ENCODE peak calls at places on chromosomes 1 and 21, in five cellular contexts. A, S, G, Y and O are unnamed samples.

GRCh38 chr1:23591460-23592208 is 32.3 kb upstream of the ID3 start:
- DNase-seq in G (no peak), S (no peak), Y (no peak), A (no peak), O (no peak)

GRCh38 chr1:217506878-217507277 is 124.0 kb downstream of the GPATCH2 start:
- DNase-seq in S (no peak), Y (no peak), G (no peak), A (no peak), O (no peak)

GRCh38 chr1:59971464-59971911 is 44.9 kb upstream of the CYP2J2 start:
- DNase-seq in G (peak; percentile 91), Y (peak; percentile 82), A (no peak), S (peak; percentile 40), O (no peak)

GRCh38 chr21:18041012-18041411 is 203.6 kb upstream of the CHODL start:
- DNase-seq in S (no peak), A (no peak), G (no peak), Y (no peak), O (no peak)

GRCh38 chr1:230772457-230773395 is 25.5 kb downstream of the CAPN9 start:
- DNase-seq in G (no peak), Y (peak; percentile 41), A (no peak), S (no peak), O (no peak)

GRCh38 chr1:194062962-194063361 is 876.5 kb upstream of the B3GALT2 start:
- DNase-seq in A (no peak), Y (no peak), G (no peak), S (no peak), O (no peak)

GRCh38 chr1:112309499-112309898 is 86.5 kb upstream of the CTTNBP2NL start:
- DNase-seq in A (no peak), S (no peak), G (no peak), Y (no peak), O (no peak)

GRCh38 chr1:224223819-224224714 is 41.0 kb downstream of the DEGS1 start:
- DNase-seq in A (no peak), G (no peak), Y (no peak), S (no peak), O (no peak)

GRCh38 chr1:186236921-186237320 is 138.1 kb downstream of the TPR start:
- DNase-seq in Y (no peak), A (no peak), S (no peak), G (no peak), O (no peak)

GRCh38 chr1:214912127-214912526 is 170.4 kb upstream of the KCNK2 start:
- DNase-seq in G (no peak), S (no peak), Y (no peak), A (no peak), O (no peak)

GRCh38 chr1:64403331-64403730 is 66.6 kb upstream of the CACHD1 start:
- DNase-seq in A (no peak), S (no peak), Y (no peak), G (no peak), O (no peak)

GRCh38 chr1:47184090-47184735 is 5.6 kb downstream of the PDZK1IP1 start:
- DNase-seq in G (peak; percentile 21), Y (no peak), A (no peak), S (no peak), O (no peak)

GRCh38 chr1:24902471-24902891 is 27.6 kb downstream of the RUNX3 start:
- DNase-seq in S (no peak), Y (no peak), A (no peak), G (no peak), O (no peak)

GRCh38 chr1:93707956-93708355 is 26.3 kb upstream of the BCAR3 start:
- DNase-seq in A (no peak), S (no peak), G (no peak), Y (no peak), O (no peak)

GRCh38 chr1:11701551-11701961 is 10.0 kb downstream of the DRAXIN start:
- DNase-seq in G (no peak), Y (no peak), A (no peak), S (no peak), O (no peak)

GRCh38 chr21:38409907-38410306 is 88.4 kb downstream of the ERG start:
- DNase-seq in G (no peak), A (no peak), S (no peak), Y (no peak), O (no peak)

DNA sequence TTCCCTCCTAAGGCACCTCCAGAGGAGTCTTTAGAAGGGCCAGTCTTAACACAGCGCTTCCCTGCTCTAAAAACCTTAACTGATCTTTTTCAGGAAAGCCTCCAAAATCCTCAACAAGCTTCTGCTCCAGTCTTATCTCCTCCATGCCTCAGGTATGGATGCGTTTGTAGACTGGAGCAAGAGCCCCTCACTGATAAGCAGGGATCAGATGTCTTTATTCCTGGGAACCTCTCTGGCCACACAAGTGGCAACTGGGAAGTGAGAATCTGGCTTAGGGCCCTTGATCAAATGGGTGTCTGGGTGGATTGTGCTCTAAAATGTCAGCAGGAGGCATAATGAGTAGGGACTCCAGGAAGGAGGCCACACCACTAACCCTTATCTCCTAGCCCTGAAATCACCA is 1.4 kb downstream of the ZBTB8A start:
- DNase-seq in A (no peak), Y (no peak), S (no peak), G (no peak), O (no peak)
- H3K4me3 ChIP-seq in A (no peak overlapping the region), Y (no peak overlapping the region), S (no peak overlapping the region), G (no peak overlapping the region), O (no peak overlapping the region)

GRCh38 chr1:183936009-183936408 is 101.5 kb downstream of the COLGALT2 start:
- DNase-seq in Y (no peak), S (no peak), G (no peak), A (no peak), O (no peak)

GRCh38 chr1:183932412-183932811 is 105.1 kb downstream of the COLGALT2 start:
- DNase-seq in G (peak; percentile 96), A (no peak), Y (peak; percentile 42), S (no peak), O (no peak)

GRCh38 chr1:183933528-183934179 is 103.9 kb downstream of the COLGALT2 start:
- DNase-seq in Y (no peak), S (no peak), G (no peak), A (no peak), O (no peak)

GRCh38 chr1:183934284-183934683 is 103.2 kb downstream of the COLGALT2 start:
- DNase-seq in Y (no peak), G (no peak), S (no peak), A (no peak), O (no peak)

GRCh38 chr1:183931646-183932271 is 105.8 kb downstream of the COLGALT2 start:
- DNase-seq in A (no peak), Y (no peak), G (no peak), S (no peak), O (no peak)
- H3K27ac ChIP-seq in A (no peak overlapping the region), Y (no peak overlapping the region), G (no peak overlapping the region), S (no peak overlapping the region), O (no peak overlapping the region)

GRCh38 chr1:248596615-248597014 is 885 bp downstream of the OR2T10 start:
- DNase-seq in Y (no peak), G (no peak), S (peak; percentile 5), A (no peak), O (no peak)
- H3K4me3 ChIP-seq in Y (no peak overlapping the region), G (no peak overlapping the region), S (no peak overlapping the region), A (no peak overlapping the region), O (no peak overlapping the region)

DNA sequence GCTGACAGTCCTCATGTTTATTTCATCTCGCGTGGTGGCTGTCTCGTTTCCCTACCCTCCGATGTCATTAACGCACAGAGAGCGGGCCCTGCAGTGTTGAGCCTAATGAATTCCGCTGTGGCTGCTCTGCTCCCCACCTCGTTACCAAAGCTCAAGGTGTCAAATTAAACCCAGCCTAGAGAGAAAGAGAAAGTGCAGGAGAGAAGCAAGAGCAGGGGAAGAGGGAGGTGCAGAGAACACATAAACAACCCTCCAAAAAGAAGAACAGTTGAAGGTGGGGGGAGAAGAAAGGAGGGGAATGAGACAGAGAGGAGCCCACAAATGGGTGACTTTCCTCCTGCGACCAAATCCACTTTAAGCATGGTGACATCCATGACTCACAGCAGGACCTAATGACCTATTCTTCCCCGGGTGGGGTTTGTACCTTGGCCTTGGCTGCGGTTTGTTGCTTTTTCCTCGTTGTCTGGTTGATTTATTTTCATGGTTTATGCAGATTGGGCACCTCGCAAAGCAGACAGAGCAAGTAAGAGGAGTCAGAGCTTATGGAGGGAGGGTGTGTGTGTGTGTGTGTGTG is 92.5 kb downstream of the PBX1 start:
- DNase-seq in S (no peak), A (no peak), G (no peak), Y (peak; percentile 85), O (peak; percentile 0)
- H3K27ac ChIP-seq in S (no peak overlapping the region), A (no peak overlapping the region), G (no peak overlapping the region), Y (peak overlapping the region; percentile 54), O (no peak overlapping the region)

DNA sequence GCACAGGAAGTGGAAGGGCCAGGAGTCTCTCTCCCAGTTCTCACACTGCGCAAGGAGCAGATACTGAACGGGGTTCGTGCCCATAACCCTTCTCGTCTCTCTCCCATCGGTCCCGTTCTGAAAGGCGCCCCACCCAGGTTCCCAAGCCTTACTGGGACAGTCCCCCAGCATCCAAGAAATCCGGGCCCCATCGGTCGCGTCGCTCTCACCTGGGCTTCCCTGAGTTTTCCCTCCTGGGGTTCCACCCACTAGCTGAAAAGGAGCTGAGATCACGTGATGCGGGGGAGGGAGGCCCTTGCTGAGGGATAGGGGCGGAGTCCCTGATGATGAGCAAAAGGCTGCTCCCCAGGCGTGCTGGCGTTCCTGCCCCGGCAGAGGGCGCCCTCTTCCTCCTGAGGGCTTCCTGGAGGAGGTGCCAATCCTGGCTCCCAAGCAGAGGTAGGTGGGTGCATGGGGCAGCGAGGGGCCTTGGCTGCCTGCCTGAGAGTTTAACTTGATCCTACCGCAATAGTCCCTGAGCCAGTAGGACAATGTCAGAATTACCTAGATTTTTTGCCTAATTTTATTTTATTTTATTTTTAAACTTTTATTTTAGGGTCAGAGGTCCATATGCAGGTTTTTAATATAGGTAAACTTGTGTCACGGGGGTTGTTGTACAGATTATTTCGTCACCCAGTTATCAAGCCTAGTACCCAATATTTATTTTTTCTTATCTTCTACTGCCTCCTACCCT is at the start of gene SPOCD1:
- DNase-seq in Y (peak; percentile 94), S (peak; percentile 90), A (peak; percentile 68), G (peak; percentile 90), O (peak; percentile 82)
- H3K4me3 ChIP-seq in Y (no peak within 1 kb of the TSS), S (no peak within 1 kb of the TSS), A (no peak within 1 kb of the TSS), G (no peak within 1 kb of the TSS), O (no peak within 1 kb of the TSS)

GRCh38 chr1:234840843-234841242 is 230.9 kb upstream of the IRF2BP2 start:
- DNase-seq in Y (no peak), S (no peak), A (no peak), G (no peak), O (no peak)

GRCh38 chr1:234841710-234842231 is 231.8 kb upstream of the IRF2BP2 start:
- DNase-seq in S (no peak), G (no peak), A (no peak), Y (no peak), O (no peak)

GRCh38 chr1:234838182-234838581 is 228.2 kb upstream of the IRF2BP2 start:
- DNase-seq in S (peak; percentile 47), A (no peak), G (no peak), Y (no peak), O (no peak)

GRCh38 chr1:234839663-234840062 is 229.7 kb upstream of the IRF2BP2 start:
- DNase-seq in S (no peak), A (no peak), Y (no peak), G (no peak), O (no peak)

GRCh38 chr1:234840253-234840652 is 230.3 kb upstream of the IRF2BP2 start:
- DNase-seq in G (no peak), Y (no peak), S (no peak), A (no peak), O (no peak)
- H3K27ac ChIP-seq in G (no peak overlapping the region), Y (no peak overlapping the region), S (no peak overlapping the region), A (no peak overlapping the region), O (no peak overlapping the region)

GRCh38 chr1:52723260-52723659 is 3.0 kb upstream of the ZYG11B start:
- DNase-seq in Y (no peak), A (no peak), G (no peak), S (no peak), O (no peak)
- H3K4me3 ChIP-seq in Y (no peak overlapping the region), A (no peak overlapping the region), G (no peak overlapping the region), S (no peak overlapping the region), O (no peak overlapping the region)

GRCh38 chr1:27120849-27121248 is 34.1 kb downstream of the SLC9A1 start:
- DNase-seq in A (no peak), G (no peak), S (no peak), Y (no peak), O (no peak)
- H3K27ac ChIP-seq in A (no peak overlapping the region), G (no peak overlapping the region), S (no peak overlapping the region), Y (no peak overlapping the region), O (no peak overlapping the region)